ENCODE peak calls at places on chromosomes 16 and 17, in nine cellular contexts. H is prostate gland; Z is activated naive CD4-positive, alpha-beta T cell; F is left ventricle myocardium superior; D is endothelial cell of umbilical vein; M is cardiac fibroblast; Q is activated CD4-positive, alpha-beta T cell treated with anti-CD3 and anti-CD28 coated beads, Interleukin-2, amount 10 ng/mL, durations not matched to agents 24 days and 14 days; L is EH; C is activated CD4-positive, CD25-positive, alpha-beta regulatory T cell treated with anti-CD3 and anti-CD28 coated beads, Interleukin-2, amount 50 U/mL, for 16 hours. P is an unnamed sample.

GRCh38 chr16:88131966-88132365 is 180.7 kb downstream of the BANP start:
- DNase-seq in Z (no peak), Q (no peak), F (no peak), C (no peak), M (no peak), H (no peak), D (no peak), L (no peak), P (no peak)

GRCh38 chr16:720507-720989 is 398 bp upstream of the ANTKMT start:
- DNase-seq in H (no peak), L (peak), C (no peak), M (peak), D (peak), F (peak), Z (no peak), Q (peak), P (no peak)

GRCh38 chr16:67841816-67842508 is at the start of gene THAP11:
- DNase-seq in H (peak), Q (peak), C (peak), Z (peak), L (peak), M (peak), D (peak), F (peak), P (peak)

GRCh38 chr17:74128456-74128855 is 75.0 kb upstream of the RPL38 start:
- DNase-seq in Z (no peak), M (no peak), L (no peak), D (no peak), C (no peak), H (no peak), Q (no peak), F (no peak), P (no peak)

GRCh38 chr16:68499011-68499410 is 40.1 kb upstream of the ZFP90 start:
- DNase-seq in L (no peak), M (peak), Q (no peak), D (no peak), Z (no peak), F (no peak), H (no peak), C (no peak), P (no peak)

GRCh38 chr17:77793146-77793887 is 165.2 kb upstream of the TNRC6C start:
- DNase-seq in F (no peak), L (no peak), Q (no peak), M (no peak), C (no peak), Z (no peak), D (no peak), H (no peak), P (no peak)

GRCh38 chr17:58338907-58339774 is 10.5 kb upstream of the TSPOAP1 start:
- DNase-seq in H (no peak), M (peak), L (peak), C (no peak), Z (no peak), F (peak), D (no peak), Q (peak), P (peak)

GRCh38 chr17:66275651-66276050 is 26.8 kb upstream of the PRKCA start:
- DNase-seq in F (no peak), Q (no peak), C (no peak), M (peak), H (peak), Z (no peak), D (peak), L (peak), P (no peak)

GRCh38 chr16:88074041-88074440 is 122.8 kb downstream of the BANP start:
- DNase-seq in H (no peak), C (no peak), Z (no peak), Q (no peak), M (no peak), D (no peak), F (peak), L (no peak), P (no peak)

GRCh38 chr16:88649924-88650748 is 717 bp downstream of the CYBA start:
- DNase-seq in H (no peak), D (no peak), Z (no peak), C (no peak), Q (peak), F (no peak), M (no peak), L (peak), P (peak)

GRCh38 chr17:77884967-77885641 is 73.4 kb upstream of the TNRC6C start:
- DNase-seq in C (no peak), L (no peak), D (no peak), F (no peak), M (no peak), H (no peak), Q (no peak), Z (no peak), P (no peak)

GRCh38 chr16:67470314-67470713 is 10.6 kb downstream of the ATP6V0D1 start:
- DNase-seq in Z (no peak), M (peak), C (no peak), L (peak), D (no peak), F (peak), H (peak), Q (no peak), P (peak)

GRCh38 chr17:73404246-73404645 is 92.4 kb upstream of the CDC42EP4 start:
- DNase-seq in Z (no peak), D (no peak), H (no peak), L (no peak), M (no peak), Q (no peak), C (no peak), F (peak), P (no peak)

GRCh38 chr17:80036715-80037477 is 454 bp downstream of the CCDC40 start:
- DNase-seq in H (no peak), F (peak), M (peak), Q (peak), D (peak), L (peak), C (no peak), Z (no peak), P (no peak)

GRCh38 chr16:69073181-69073669 is 32.2 kb upstream of the HAS3 start:
- DNase-seq in Z (no peak), C (no peak), D (peak), F (no peak), H (no peak), Q (no peak), M (peak), L (peak), P (no peak)

GRCh38 chr17:51682115-51682514 is 421.8 kb downstream of the UTP18 start:
- DNase-seq in H (no peak), M (no peak), L (no peak), Q (no peak), Z (no peak), F (no peak), C (no peak), D (no peak), P (no peak)

GRCh38 chr16:67236551-67237395 is 9.8 kb downstream of the TMEM208 start:
- DNase-seq in F (peak), L (peak), Q (peak), Z (peak), D (peak), M (peak), H (no peak), C (peak), P (no peak)

GRCh38 chr17:76179496-76180467 is 38.7 kb upstream of the FOXJ1 start:
- DNase-seq in L (peak), H (no peak), Z (no peak), D (no peak), C (no peak), Q (peak), M (peak), F (no peak), P (no peak)

GRCh38 chr16:57669476-57670162 is 1.5 kb downstream of the ADGRG3 start:
- DNase-seq in Q (no peak), Z (no peak), D (no peak), F (peak), L (no peak), H (no peak), M (no peak), C (no peak), P (peak)

GRCh38 chr16:27449434-27450188 is 47.6 kb downstream of the IL21R start:
- DNase-seq in Q (peak), D (no peak), Z (peak), L (no peak), H (no peak), C (peak), F (no peak), M (no peak), P (no peak)

GRCh38 chr16:22322021-22322471 is 24.8 kb downstream of the POLR3E start:
- DNase-seq in C (no peak), H (no peak), L (no peak), D (no peak), M (no peak), F (no peak), Q (no peak), Z (no peak), P (no peak)

GRCh38 chr16:31458073-31458834 is 1.0 kb upstream of the ARMC5 start:
- DNase-seq in H (no peak), C (no peak), D (peak), L (peak), Q (peak), F (peak), Z (peak), M (peak), P (no peak)

GRCh38 chr17:7627250-7628121 is at the start of gene SAT2:
- DNase-seq in H (peak), Q (peak), Z (peak), F (peak), M (peak), C (peak), L (peak), D (peak), P (peak)

GRCh38 chr16:72261127-72261526 is 89.2 kb upstream of the PMFBP1 start:
- DNase-seq in L (no peak), Z (no peak), H (no peak), F (no peak), C (no peak), Q (no peak), M (no peak), D (no peak), P (no peak)

GRCh38 chr16:24270721-24271120 is 14.6 kb downstream of the CACNG3 start:
- DNase-seq in F (no peak), M (no peak), Q (no peak), H (no peak), D (no peak), L (no peak), C (no peak), Z (no peak), P (no peak)

GRCh38 chr17:19904924-19905323 is 37.2 kb upstream of the ULK2 start:
- DNase-seq in M (no peak), Z (no peak), C (no peak), F (peak), H (no peak), L (no peak), D (no peak), Q (no peak), P (peak)

GRCh38 chr17:40707720-40708119 is 4.2 kb upstream of the KRT24 start:
- DNase-seq in M (peak), H (no peak), C (no peak), Z (no peak), Q (no peak), L (no peak), F (peak), D (peak), P (peak)

GRCh38 chr16:28538733-28539596 is at the start of gene NUPR1:
- DNase-seq in H (peak), Z (no peak), D (peak), L (peak), Q (no peak), F (peak), M (peak), C (no peak), P (peak)

GRCh38 chr16:652454-653021 is 3.4 kb downstream of the WDR90 start:
- DNase-seq in H (no peak), C (no peak), L (no peak), Z (no peak), Q (no peak), F (no peak), D (no peak), M (no peak), P (no peak)

P was measured in heart left ventricle.